ENCODE peak calls at places on chromosomes 2 and 18, in eight cellular contexts. D, N, M, V, B, T, F and Y are unnamed samples.

GRCh38 chr2:10221443-10221842 is 81.3 kb upstream of the HPCAL1 start:
- DNase-seq in D (no peak), N (no peak), M (no peak), V (no peak), B (no peak), T (no peak), F (no peak), Y (no peak)

GRCh38 chr2:69619725-69620124 is 23.8 kb downstream of the AAK1 start:
- DNase-seq in D (no peak), N (no peak), M (no peak), V (no peak), B (no peak), T (no peak), F (no peak), Y (no peak)

GRCh38 chr2:129896226-129897100 is 83.0 kb upstream of the RAB6C start:
- DNase-seq in D (no peak), N (no peak), M (no peak), V (peak), B (no peak), T (no peak), F (no peak), Y (no peak)

GRCh38 chr2:178553047-178553446 is 72.8 kb downstream of the PLEKHA3 start:
- DNase-seq in D (no peak), N (no peak), M (no peak), V (no peak), B (no peak), T (no peak), F (no peak), Y (peak)

GRCh38 chr2:235271936-235272335 is 221.9 kb upstream of the AGAP1 start:
- DNase-seq in D (no peak), N (no peak), M (no peak), V (no peak), B (no peak), T (no peak), F (no peak), Y (no peak)

GRCh38 chr2:116952254-116952653 is 862.2 kb upstream of the DDX18 start:
- DNase-seq in D (no peak), N (no peak), M (peak), V (peak), B (no peak), T (peak), F (no peak), Y (peak)

GRCh38 chr2:32997714-32998113 is 51.0 kb downstream of the LTBP1 start:
- DNase-seq in D (no peak), N (no peak), M (no peak), V (no peak), B (no peak), T (no peak), F (no peak), Y (no peak)

GRCh38 chr2:120403261-120403660 is 57.3 kb downstream of the INHBB start:
- DNase-seq in D (no peak), N (no peak), M (peak), V (no peak), B (no peak), T (no peak), F (no peak), Y (no peak)

GRCh38 chr2:239216251-239216613 is 184.6 kb downstream of the HDAC4 start:
- DNase-seq in D (no peak), N (no peak), M (no peak), V (no peak), B (no peak), T (no peak), F (no peak), Y (no peak)

GRCh38 chr2:42163444-42164045 is 5.6 kb upstream of the EML4 start:
- DNase-seq in D (no peak), N (no peak), M (no peak), V (no peak), B (no peak), T (no peak), F (no peak), Y (no peak)

GRCh38 chr2:216363221-216363620 is 9.1 kb downstream of the MARCHF4 start:
- DNase-seq in D (no peak), N (no peak), M (no peak), V (no peak), B (no peak), T (no peak), F (no peak), Y (peak)

GRCh38 chr18:13878858-13879257 is 36.5 kb downstream of the MC2R start:
- DNase-seq in D (no peak), N (no peak), M (no peak), V (no peak), B (no peak), T (no peak), F (no peak), Y (no peak)

GRCh38 chr18:68991281-68991680 is 193.4 kb downstream of the CCDC102B start:
- DNase-seq in D (no peak), N (no peak), M (no peak), V (no peak), B (no peak), T (no peak), F (no peak), Y (no peak)

GRCh38 chr18:23619388-23619873 is 33.1 kb upstream of the NPC1 start:
- DNase-seq in D (no peak), N (no peak), M (peak), V (no peak), B (peak), T (peak), F (no peak), Y (no peak)

GRCh38 chr2:12826781-12827180 is 110.0 kb downstream of the TRIB2 start:
- DNase-seq in D (no peak), N (no peak), M (no peak), V (no peak), B (no peak), T (no peak), F (no peak), Y (no peak)

GRCh38 chr2:68236080-68236734 is 16.1 kb downstream of the PPP3R1 start:
- DNase-seq in D (no peak), N (no peak), M (no peak), V (no peak), B (no peak), T (no peak), F (no peak), Y (no peak)

GRCh38 chr2:68237404-68237803 is 14.9 kb downstream of the PPP3R1 start:
- DNase-seq in D (no peak), N (no peak), M (no peak), V (no peak), B (no peak), T (no peak), F (no peak), Y (no peak)

GRCh38 chr2:68236876-68237275 is 15.5 kb downstream of the PPP3R1 start:
- DNase-seq in D (no peak), N (no peak), M (no peak), V (no peak), B (no peak), T (no peak), F (no peak), Y (no peak)

GRCh38 chr2:68238955-68239822 is 13.1 kb downstream of the PPP3R1 start:
- DNase-seq in D (no peak), N (no peak), M (no peak), V (no peak), B (no peak), T (no peak), F (no peak), Y (no peak)

DNA sequence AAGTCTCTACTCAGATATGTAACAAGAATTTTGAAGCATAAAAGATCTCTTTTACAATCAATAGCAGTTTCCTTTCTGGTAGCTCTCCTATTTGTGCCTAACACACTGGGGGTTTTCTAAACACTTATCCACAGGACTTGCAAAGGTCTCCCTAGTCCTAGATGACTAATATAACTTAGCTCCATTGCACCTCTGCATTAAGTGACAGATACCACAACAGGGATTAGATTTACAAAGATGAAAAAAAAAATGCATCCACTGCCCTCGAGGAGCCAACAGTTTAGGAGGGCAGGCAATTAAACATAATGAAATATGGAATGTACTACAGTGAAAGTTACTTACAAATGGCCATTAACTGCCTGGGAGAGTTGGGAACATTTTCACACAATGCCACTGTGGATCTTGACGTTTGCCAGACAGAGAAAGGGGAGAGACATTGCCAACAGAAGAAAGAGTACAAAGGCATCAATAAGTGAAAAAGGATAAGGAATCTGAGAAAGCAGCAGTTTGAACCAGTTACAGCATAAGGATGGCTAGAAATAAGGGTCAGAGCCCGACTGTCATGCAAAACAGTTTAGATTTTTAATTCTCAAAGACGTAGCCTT is 14.3 kb downstream of the PPP3R1 start:
- DNase-seq in D (no peak), N (no peak), M (no peak), V (no peak), B (no peak), T (no peak), F (no peak), Y (no peak)
- H3K27ac ChIP-seq in D (no peak), N (no peak), M (no peak), V (no peak), B (no peak), T (no peak), F (no peak), Y (no peak)

GRCh38 chr2:146661494-146662096 is 1183.2 kb upstream of the ACVR2A start:
- DNase-seq in D (no peak), N (no peak), M (no peak), V (no peak), B (no peak), T (peak), F (no peak), Y (peak)
- TF ChIP-seq CTCF in D (peak), N (peak), M (no peak), V (peak), B (peak), T (peak), F (peak), Y (peak)

DNA sequence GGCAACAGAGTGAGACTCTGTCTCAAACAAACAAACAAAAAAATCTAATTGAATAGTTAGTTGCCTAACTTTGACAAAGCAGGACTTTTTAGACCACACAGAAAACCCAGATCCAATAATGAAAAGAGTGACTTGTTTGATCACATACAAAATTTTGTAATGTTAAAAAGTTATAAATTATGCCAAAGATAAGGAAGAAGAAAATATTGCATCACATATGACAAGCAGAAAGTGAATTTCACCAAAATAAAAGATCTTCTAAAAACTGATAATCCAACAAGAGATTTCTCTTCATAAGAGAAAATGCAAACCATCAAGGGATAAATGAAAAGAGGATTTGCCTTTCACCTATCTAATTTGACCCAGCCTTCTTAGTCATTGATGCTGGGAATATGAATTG is 2.8 kb upstream of the RMP24 start:
- DNase-seq in D (no peak), N (no peak), M (no peak), V (no peak), B (no peak), T (no peak), F (no peak), Y (peak)
- H3K27ac ChIP-seq in D (no peak), N (no peak), M (no peak), V (no peak), B (no peak), T (no peak), F (no peak), Y (no peak)

DNA sequence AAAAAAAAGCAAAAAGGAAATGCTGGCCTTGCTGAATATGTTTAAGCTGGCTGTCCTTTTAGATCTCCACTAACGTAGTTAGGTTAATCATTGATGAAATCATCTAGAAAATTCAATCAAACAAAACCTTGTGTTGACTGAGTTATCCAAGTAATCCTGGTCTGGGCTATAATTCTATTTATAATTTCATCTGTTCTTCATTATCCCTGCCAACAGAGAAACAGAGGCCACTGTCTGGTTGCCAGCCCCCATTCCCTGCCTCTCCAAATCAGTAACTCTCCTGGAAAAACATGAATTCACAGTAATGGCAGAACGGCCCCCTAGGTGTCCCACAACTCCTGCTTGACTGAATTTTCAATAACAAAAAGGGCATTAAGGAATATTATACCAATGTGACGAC is 24.6 kb downstream of the DOCK10 start:
- DNase-seq in D (no peak), N (no peak), M (no peak), V (no peak), B (no peak), T (no peak), F (no peak), Y (no peak)
- TF ChIP-seq CTCF in D (no peak), N (peak), M (no peak), V (no peak), B (no peak), T (no peak), F (no peak), Y (no peak)

GRCh38 chr2:98702896-98703620 is 27.9 kb downstream of the MGAT4A start:
- DNase-seq in D (no peak), N (no peak), M (no peak), V (no peak), B (no peak), T (peak), F (no peak), Y (no peak)
- H3K27ac ChIP-seq in D (peak), N (no peak), M (no peak), V (peak), B (peak), T (peak), F (peak), Y (no peak)

GRCh38 chr2:21103274-21103891 is 20.4 kb upstream of the TDRD15 start:
- DNase-seq in D (no peak), N (no peak), M (no peak), V (no peak), B (no peak), T (no peak), F (no peak), Y (no peak)
- TF ChIP-seq CTCF in D (no peak), N (no peak), M (no peak), V (no peak), B (no peak), T (no peak), F (no peak), Y (no peak)

GRCh38 chr18:58496231-58496630 is 132.7 kb downstream of the ALPK2 start:
- DNase-seq in D (no peak), N (no peak), M (no peak), V (no peak), B (no peak), T (no peak), F (no peak), Y (no peak)

GRCh38 chr18:58495202-58495601 is 133.7 kb downstream of the ALPK2 start:
- DNase-seq in D (no peak), N (no peak), M (peak), V (no peak), B (no peak), T (no peak), F (no peak), Y (no peak)

GRCh38 chr18:58493516-58494253 is 135.2 kb downstream of the ALPK2 start:
- DNase-seq in D (peak), N (peak), M (peak), V (peak), B (peak), T (peak), F (peak), Y (peak)

GRCh38 chr18:58496937-58497336 is 132.0 kb downstream of the ALPK2 start:
- DNase-seq in D (no peak), N (no peak), M (no peak), V (no peak), B (no peak), T (no peak), F (no peak), Y (peak)

DNA sequence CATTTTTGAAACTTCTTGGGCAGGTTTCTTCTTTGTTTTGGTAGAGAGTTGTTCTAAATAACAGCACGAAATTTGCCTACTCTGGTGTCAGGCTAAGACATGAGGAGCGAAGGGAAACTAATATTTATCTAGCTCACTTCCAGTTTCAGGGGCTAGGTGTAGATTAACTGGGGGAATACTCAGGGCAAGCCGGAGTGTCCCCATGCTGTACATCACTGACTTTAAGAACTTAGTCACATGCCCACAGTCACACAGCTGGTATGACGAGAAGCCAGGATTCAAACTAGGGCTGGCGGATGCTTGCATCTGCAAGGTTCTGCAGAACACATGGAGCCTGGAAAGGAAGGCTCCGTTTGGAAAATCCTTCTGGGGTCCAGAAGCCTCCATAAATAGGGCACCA is 133.3 kb downstream of the ALPK2 start:
- DNase-seq in D (no peak), N (no peak), M (no peak), V (no peak), B (no peak), T (no peak), F (no peak), Y (no peak)
- H3K27ac ChIP-seq in D (no peak), N (no peak), M (no peak), V (no peak), B (no peak), T (peak), F (no peak), Y (no peak)